ENCODE peak calls at places on chromosomes 5 and 9, in seven cellular contexts. E is lower lobe of right lung, L is lung, O is foreskin keratinocyte, U is IMR-90, W is dorsolateral prefrontal cortex, H is aorta. K is an unnamed sample.

GRCh38 chr5:112210430-112211005 is 208.6 kb downstream of the EPB41L4A start:
- DNase-seq in E (no peak), L (peak; percentile 52), O (no peak), U (peak; percentile 17), W (peak; percentile 46), H (no peak), K (peak; percentile 50)

GRCh38 chr9:135201711-135202110 is 114.2 kb downstream of the OLFM1 start:
- DNase-seq in E (no peak), L (no peak), O (no peak), U (no peak), W (no peak), H (no peak), K (no peak)

GRCh38 chr9:131721096-131721495 is 18.8 kb downstream of the RAPGEF1 start:
- DNase-seq in E (no peak), L (no peak), O (no peak), U (no peak), W (no peak), H (no peak), K (no peak)

GRCh38 chr5:119074419-119074818 is 3.5 kb downstream of the DMXL1 start:
- DNase-seq in E (no peak), L (no peak), O (no peak), U (no peak), W (no peak), H (no peak), K (no peak)

GRCh38 chr5:116806879-116807278 is 232.3 kb upstream of the SEMA6A start:
- DNase-seq in E (no peak), L (no peak), O (no peak), U (no peak), W (no peak), H (no peak), K (no peak)

GRCh38 chr9:33264473-33265177 is at the start of the genes BAG1 and CHMP5:
- DNase-seq in E (peak; percentile 100), L (peak; percentile 100), O (peak; percentile 98), U (peak; percentile 99), W (peak; percentile 100), H (peak; percentile 100), K (peak; percentile 99)

GRCh38 chr9:76644171-76644570 is 120.1 kb upstream of the PCA3 start:
- DNase-seq in E (no peak), L (no peak), O (no peak), U (no peak), W (no peak), H (no peak), K (no peak)

GRCh38 chr5:4198461-4198860 is 602.8 kb downstream of the IRX1 start:
- DNase-seq in E (no peak), L (no peak), O (no peak), U (no peak), W (no peak), H (no peak), K (no peak)

GRCh38 chr5:172276214-172276613 is 7.3 kb downstream of the UBTD2 start:
- DNase-seq in E (no peak), L (no peak), O (no peak), U (peak; percentile 41), W (no peak), H (no peak), K (no peak)

GRCh38 chr5:140182803-140183367 is 7.9 kb downstream of the CYSTM1 start:
- DNase-seq in E (peak; percentile 53), L (peak; percentile 54), O (no peak), U (peak; percentile 44), W (no peak), H (no peak), K (peak; percentile 28)

GRCh38 chr5:56064984-56065383 is 70.2 kb upstream of the IL6ST start:
- DNase-seq in E (no peak), L (no peak), O (no peak), U (peak; percentile 68), W (no peak), H (no peak), K (no peak)

GRCh38 chr9:14205463-14205862 is 108.5 kb downstream of the NFIB start:
- DNase-seq in E (no peak), L (no peak), O (peak; percentile 91), U (peak; percentile 82), W (no peak), H (no peak), K (no peak)

GRCh38 chr5:169374761-169375160 is 73.8 kb upstream of the SLIT3 start:
- DNase-seq in E (no peak), L (no peak), O (peak; percentile 45), U (no peak), W (no peak), H (no peak), K (no peak)

GRCh38 chr9:133151601-133152525 is 11.9 kb downstream of the GBGT1 start:
- DNase-seq in E (no peak), L (no peak), O (no peak), U (no peak), W (no peak), H (no peak), K (peak; percentile 64)

GRCh38 chr5:156121234-156121633 is 205.7 kb upstream of the SGCD start:
- DNase-seq in E (no peak), L (no peak), O (no peak), U (peak; percentile 93), W (no peak), H (no peak), K (no peak)

GRCh38 chr9:14136646-14137370 is 177.1 kb downstream of the NFIB start:
- DNase-seq in E (no peak), L (no peak), O (peak; percentile 68), U (no peak), W (no peak), H (no peak), K (no peak)

GRCh38 chr9:7216004-7216821 is 458.4 kb downstream of the KDM4C start:
- DNase-seq in E (no peak), L (no peak), O (peak; percentile 79), U (peak; percentile 7), W (no peak), H (no peak), K (no peak)

GRCh38 chr9:35814106-35814840 is 569 bp downstream of the HINT2 start:
- DNase-seq in E (peak; percentile 81), L (peak; percentile 64), O (peak; percentile 30), U (peak; percentile 41), W (no peak), H (peak; percentile 90), K (peak; percentile 73)

GRCh38 chr5:149706158-149706557 is 24.0 kb upstream of the PPARGC1B start:
- DNase-seq in E (no peak), L (no peak), O (no peak), U (no peak), W (no peak), H (no peak), K (no peak)
- H3K27ac ChIP-seq in E (no peak overlapping the region), L (no peak overlapping the region), O (no peak overlapping the region), U (no peak overlapping the region), W (no peak overlapping the region), H (no peak overlapping the region), K (no peak overlapping the region)

GRCh38 chr9:121302786-121303185 is 34.8 kb downstream of the GSN start:
- DNase-seq in E (no peak), L (no peak), O (no peak), U (no peak), W (no peak), H (peak; percentile 70), K (peak; percentile 22)

GRCh38 chr9:121305269-121305994 is 37.5 kb downstream of the GSN start:
- DNase-seq in E (no peak), L (no peak), O (no peak), U (no peak), W (no peak), H (peak; percentile 85), K (peak; percentile 88)

GRCh38 chr9:121302341-121302740 is 34.4 kb downstream of the GSN start:
- DNase-seq in E (no peak), L (no peak), O (no peak), U (no peak), W (no peak), H (no peak), K (peak; percentile 42)

GRCh38 chr9:121303456-121304451 is 35.8 kb downstream of the GSN start:
- DNase-seq in E (peak; percentile 47), L (no peak), O (no peak), U (no peak), W (no peak), H (peak; percentile 55), K (no peak)

DNA sequence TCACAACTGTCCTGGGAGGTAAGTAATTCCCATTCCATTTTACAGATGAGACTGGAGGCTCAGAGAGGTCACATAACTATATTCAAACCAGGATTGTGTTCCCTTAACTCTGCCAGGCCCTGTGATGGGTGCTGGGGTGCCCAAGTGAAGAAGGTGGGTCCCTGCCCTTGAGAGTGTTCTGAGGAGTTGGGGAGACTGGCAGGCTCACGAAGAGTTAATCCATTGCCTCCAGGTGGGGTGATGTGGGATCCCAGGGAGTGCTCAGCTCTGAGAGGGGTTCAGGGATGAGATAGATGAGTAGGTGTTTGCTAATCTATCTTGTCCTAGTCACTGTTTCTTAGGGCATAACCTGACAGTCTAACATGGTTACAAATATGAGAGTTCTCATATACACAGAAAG is 36.7 kb downstream of the GSN start:
- DNase-seq in E (no peak), L (no peak), O (no peak), U (no peak), W (no peak), H (peak; percentile 38), K (no peak)
- H3K27ac ChIP-seq in E (no peak overlapping the region), L (no peak overlapping the region), O (no peak overlapping the region), U (no peak overlapping the region), W (peak overlapping the region; percentile 99), H (no peak overlapping the region), K (no peak overlapping the region)

DNA sequence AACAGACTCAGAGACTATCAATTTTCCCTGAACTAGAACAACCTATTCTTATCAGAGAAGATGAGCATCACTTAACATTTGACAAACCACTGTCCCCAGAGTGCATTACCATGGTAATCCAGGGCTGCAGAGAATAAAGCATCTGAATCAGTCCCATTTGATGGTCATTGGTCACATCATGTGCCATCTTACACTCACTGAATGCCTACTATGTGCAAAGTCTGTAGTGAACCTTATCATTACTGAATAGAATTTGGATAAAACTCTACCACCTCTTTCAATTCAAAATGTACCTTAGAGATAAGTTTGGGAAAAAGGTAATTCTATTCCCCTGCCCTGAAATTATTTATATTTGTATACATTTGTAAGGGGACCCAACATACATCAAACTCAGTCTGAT is 156.4 kb upstream of the TRPC7 start:
- DNase-seq in E (no peak), L (no peak), O (no peak), U (no peak), W (no peak), H (no peak), K (no peak)
- H3K27ac ChIP-seq in E (no peak overlapping the region), L (no peak overlapping the region), O (no peak overlapping the region), U (no peak overlapping the region), W (no peak overlapping the region), H (no peak overlapping the region), K (no peak overlapping the region)

GRCh38 chr5:34694012-34694411 is 37.9 kb downstream of the RAI14 start:
- DNase-seq in E (no peak), L (no peak), O (no peak), U (no peak), W (no peak), H (no peak), K (no peak)
- H3K27ac ChIP-seq in E (no peak overlapping the region), L (no peak overlapping the region), O (no peak overlapping the region), U (peak overlapping the region; percentile 31), W (no peak overlapping the region), H (no peak overlapping the region), K (no peak overlapping the region)

GRCh38 chr9:136538599-136539426 is 7.0 kb downstream of the NOTCH1 start:
- DNase-seq in E (no peak), L (no peak), O (peak; percentile 30), U (no peak), W (no peak), H (no peak), K (no peak)
- H3K27ac ChIP-seq in E (peak overlapping the region; percentile 86), L (peak overlapping the region; percentile 96), O (no peak overlapping the region), U (no peak overlapping the region), W (peak overlapping the region; percentile 94), H (no peak overlapping the region), K (peak overlapping the region; percentile 71)

K was measured in psoas muscle.